ENCODE peak calls at places on chromosome 16, in nine cellular contexts. One of them, this sample, is unnamed. For H3K36me3 and H3K9me3, the result is how much of the 10 kb centered on the place peaks cover.

GRCh38 chr16:86575754-86576557 is 2.4 kb upstream of the FOXL1 start:
- DNase-seq in HAP-1: peak
- DNase-seq in endodermal cell: peak
- DNase-seq in upper lobe of right lung: no peak
- DNase-seq in mucosa of descending colon: peak
- DNase-seq in aorta: peak
- DNase-seq in lower lobe of right lung: no peak
- DNase-seq in vagina: no peak
- DNase-seq in cardiac muscle cell: peak
- DNase-seq in this sample: no peak

GRCh38 chr16:64092284-64092683 is 1029.6 kb downstream of the CDH11 start:
- DNase-seq in lower lobe of right lung: no peak
- DNase-seq in HAP-1: no peak
- DNase-seq in mucosa of descending colon: no peak
- DNase-seq in aorta: no peak
- DNase-seq in upper lobe of right lung: no peak
- DNase-seq in vagina: no peak
- DNase-seq in cardiac muscle cell: no peak
- DNase-seq in endodermal cell: no peak
- DNase-seq in this sample: no peak

GRCh38 chr16:89194340-89195311 is 5.7 kb downstream of the SLC22A31 start:
- DNase-seq in HAP-1: no peak
- DNase-seq in upper lobe of right lung: peak
- DNase-seq in vagina: no peak
- DNase-seq in aorta: peak
- DNase-seq in mucosa of descending colon: no peak
- DNase-seq in endodermal cell: peak
- DNase-seq in lower lobe of right lung: peak
- DNase-seq in cardiac muscle cell: no peak
- DNase-seq in this sample: no peak

GRCh38 chr16:23952128-23953041 is 116.6 kb downstream of the PRKCB start:
- DNase-seq in vagina: no peak
- DNase-seq in aorta: peak
- DNase-seq in mucosa of descending colon: peak
- DNase-seq in HAP-1: no peak
- DNase-seq in upper lobe of right lung: no peak
- DNase-seq in lower lobe of right lung: no peak
- DNase-seq in endodermal cell: peak
- DNase-seq in cardiac muscle cell: peak
- DNase-seq in this sample: peak

GRCh38 chr16:3065742-3066439 is 451 bp downstream of the IL32 start:
- DNase-seq in mucosa of descending colon: peak
- DNase-seq in lower lobe of right lung: no peak
- DNase-seq in endodermal cell: no peak
- DNase-seq in upper lobe of right lung: no peak
- DNase-seq in cardiac muscle cell: no peak
- DNase-seq in vagina: no peak
- DNase-seq in HAP-1: no peak
- DNase-seq in aorta: no peak
- DNase-seq in this sample: peak

GRCh38 chr16:397736-398332 is 835 bp downstream of the NME4 start:
- DNase-seq in mucosa of descending colon: peak
- DNase-seq in endodermal cell: peak
- DNase-seq in lower lobe of right lung: peak
- DNase-seq in cardiac muscle cell: peak
- DNase-seq in upper lobe of right lung: peak
- DNase-seq in aorta: peak
- DNase-seq in vagina: peak
- DNase-seq in HAP-1: peak
- DNase-seq in this sample: peak

GRCh38 chr16:78523212-78523995 is 423.9 kb downstream of the WWOX start:
- DNase-seq in cardiac muscle cell: no peak
- DNase-seq in lower lobe of right lung: no peak
- DNase-seq in HAP-1: no peak
- DNase-seq in aorta: no peak
- DNase-seq in endodermal cell: no peak
- DNase-seq in mucosa of descending colon: no peak
- DNase-seq in upper lobe of right lung: no peak
- DNase-seq in vagina: no peak
- DNase-seq in this sample: no peak

GRCh38 chr16:3646348-3646920 is 8.1 kb upstream of the DNASE1 start:
- DNase-seq in HAP-1: no peak
- DNase-seq in cardiac muscle cell: no peak
- DNase-seq in lower lobe of right lung: peak
- DNase-seq in mucosa of descending colon: peak
- DNase-seq in endodermal cell: peak
- DNase-seq in aorta: no peak
- DNase-seq in upper lobe of right lung: peak
- DNase-seq in vagina: no peak
- DNase-seq in this sample: no peak

GRCh38 chr16:67504190-67505021 is 21.1 kb upstream of the AGRP start:
- DNase-seq in endodermal cell: no peak
- DNase-seq in upper lobe of right lung: peak
- DNase-seq in cardiac muscle cell: no peak
- DNase-seq in aorta: peak
- DNase-seq in lower lobe of right lung: peak
- DNase-seq in mucosa of descending colon: peak
- DNase-seq in HAP-1: no peak
- DNase-seq in vagina: no peak
- DNase-seq in this sample: peak

GRCh38 chr16:28082624-28083023 is 19.1 kb upstream of the GSG1L start:
- DNase-seq in vagina: no peak
- DNase-seq in cardiac muscle cell: no peak
- DNase-seq in HAP-1: no peak
- DNase-seq in upper lobe of right lung: no peak
- DNase-seq in aorta: no peak
- DNase-seq in endodermal cell: no peak
- DNase-seq in lower lobe of right lung: no peak
- DNase-seq in mucosa of descending colon: peak
- DNase-seq in this sample: no peak

GRCh38 chr16:9042943-9043680 is 48.3 kb upstream of the HAPSTR1 start:
- DNase-seq in endodermal cell: no peak
- DNase-seq in cardiac muscle cell: no peak
- DNase-seq in HAP-1: no peak
- DNase-seq in vagina: no peak
- DNase-seq in upper lobe of right lung: no peak
- DNase-seq in lower lobe of right lung: no peak
- DNase-seq in mucosa of descending colon: no peak
- DNase-seq in aorta: no peak
- DNase-seq in this sample: no peak

GRCh38 chr16:27405546-27406451 is 3.8 kb downstream of the IL21R start:
- DNase-seq in endodermal cell: peak
- DNase-seq in HAP-1: no peak
- DNase-seq in upper lobe of right lung: no peak
- DNase-seq in mucosa of descending colon: no peak
- DNase-seq in cardiac muscle cell: no peak
- DNase-seq in aorta: no peak
- DNase-seq in lower lobe of right lung: no peak
- DNase-seq in vagina: peak
- DNase-seq in this sample: no peak

GRCh38 chr16:7597677-7598076 is 265.0 kb downstream of the RBFOX1 start:
- DNase-seq in HAP-1: no peak
- DNase-seq in aorta: no peak
- DNase-seq in mucosa of descending colon: no peak
- DNase-seq in cardiac muscle cell: no peak
- DNase-seq in lower lobe of right lung: no peak
- DNase-seq in endodermal cell: no peak
- DNase-seq in upper lobe of right lung: no peak
- DNase-seq in vagina: no peak
- DNase-seq in this sample: no peak

GRCh38 chr16:73057369-73058210 is 9.7 kb upstream of the ZFHX3 start:
- DNase-seq in endodermal cell: peak
- DNase-seq in mucosa of descending colon: peak
- DNase-seq in lower lobe of right lung: peak
- DNase-seq in aorta: peak
- DNase-seq in HAP-1: no peak
- DNase-seq in vagina: no peak
- DNase-seq in upper lobe of right lung: peak
- DNase-seq in cardiac muscle cell: peak
- DNase-seq in this sample: peak

GRCh38 chr16:17245727-17246576 is 224.8 kb downstream of the XYLT1 start:
- DNase-seq in endodermal cell: peak
- DNase-seq in HAP-1: no peak
- DNase-seq in aorta: no peak
- DNase-seq in mucosa of descending colon: no peak
- DNase-seq in cardiac muscle cell: no peak
- DNase-seq in upper lobe of right lung: no peak
- DNase-seq in vagina: no peak
- DNase-seq in lower lobe of right lung: no peak
- DNase-seq in this sample: no peak

GRCh38 chr16:2468725-2469398 is 2.2 kb upstream of the NTN3 start:
- DNase-seq in HAP-1: peak
- DNase-seq in cardiac muscle cell: no peak
- DNase-seq in mucosa of descending colon: no peak
- DNase-seq in upper lobe of right lung: no peak
- DNase-seq in aorta: no peak
- DNase-seq in lower lobe of right lung: no peak
- DNase-seq in vagina: no peak
- DNase-seq in endodermal cell: peak
- DNase-seq in this sample: no peak

DNA sequence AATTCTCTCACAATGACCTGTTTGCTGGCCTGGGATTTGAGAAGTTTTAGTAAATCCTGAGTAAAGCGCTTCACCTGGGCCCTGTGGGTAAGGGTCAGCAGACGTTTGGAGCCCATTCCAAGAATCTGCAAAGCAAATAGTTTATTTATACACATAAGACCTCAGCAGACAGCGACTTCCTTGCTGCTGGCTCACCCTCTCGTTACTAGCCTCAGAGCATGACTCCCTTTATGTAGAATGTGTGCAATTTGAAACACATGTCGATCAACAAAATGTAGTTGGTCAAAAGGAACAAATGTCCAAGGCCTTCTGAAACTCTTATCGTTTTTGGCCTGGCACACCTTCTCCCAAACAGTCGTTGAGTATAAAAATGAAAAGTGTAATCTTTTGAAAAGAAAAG is 31.3 kb downstream of the MARF1 start:
- DNase-seq in mucosa of descending colon: no peak
- DNase-seq in endodermal cell: no peak
- DNase-seq in upper lobe of right lung: no peak
- DNase-seq in aorta: no peak
- DNase-seq in HAP-1: no peak
- DNase-seq in vagina: no peak
- DNase-seq in cardiac muscle cell: no peak
- DNase-seq in lower lobe of right lung: no peak
- DNase-seq in this sample: no peak
- H3K36me3 ChIP-seq in mucosa of descending colon: under half
- H3K36me3 ChIP-seq in endodermal cell: half or more
- H3K36me3 ChIP-seq in upper lobe of right lung: half or more
- H3K36me3 ChIP-seq in aorta: under half
- H3K36me3 ChIP-seq in HAP-1: under half
- H3K36me3 ChIP-seq in vagina: under half
- H3K36me3 ChIP-seq in cardiac muscle cell: under half
- H3K36me3 ChIP-seq in lower lobe of right lung: half or more
- H3K36me3 ChIP-seq in this sample: half or more

DNA sequence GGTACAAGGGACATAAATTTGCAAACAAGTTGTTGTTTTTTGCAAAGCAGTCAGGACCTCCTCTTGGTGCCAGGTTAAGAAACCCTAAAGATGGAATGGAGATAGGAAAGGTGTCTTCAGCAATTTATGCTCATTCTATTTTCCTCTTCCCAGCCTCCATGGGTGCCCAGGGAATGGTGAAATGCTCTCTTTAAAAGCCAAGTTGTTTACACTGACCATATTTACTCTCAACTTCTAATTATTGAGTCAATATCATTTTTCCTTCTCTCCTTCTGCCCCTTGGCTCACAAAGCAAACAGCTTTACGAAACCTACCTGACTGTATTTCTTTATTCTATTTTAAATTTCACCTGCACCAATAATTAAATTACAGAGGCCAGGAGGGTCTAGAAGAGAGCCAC is 138.5 kb upstream of the IRX3 start:
- DNase-seq in vagina: no peak
- DNase-seq in mucosa of descending colon: no peak
- DNase-seq in lower lobe of right lung: no peak
- DNase-seq in HAP-1: no peak
- DNase-seq in aorta: no peak
- DNase-seq in upper lobe of right lung: no peak
- DNase-seq in cardiac muscle cell: no peak
- DNase-seq in endodermal cell: no peak
- DNase-seq in this sample: no peak
- H3K9me3 ChIP-seq in vagina: under half
- H3K9me3 ChIP-seq in mucosa of descending colon: under half
- H3K9me3 ChIP-seq in lower lobe of right lung: under half
- H3K9me3 ChIP-seq in HAP-1: under half
- H3K9me3 ChIP-seq in aorta: under half
- H3K9me3 ChIP-seq in upper lobe of right lung: under half
- H3K9me3 ChIP-seq in cardiac muscle cell: under half
- H3K9me3 ChIP-seq in endodermal cell: under half
- H3K9me3 ChIP-seq in this sample: under half

DNA sequence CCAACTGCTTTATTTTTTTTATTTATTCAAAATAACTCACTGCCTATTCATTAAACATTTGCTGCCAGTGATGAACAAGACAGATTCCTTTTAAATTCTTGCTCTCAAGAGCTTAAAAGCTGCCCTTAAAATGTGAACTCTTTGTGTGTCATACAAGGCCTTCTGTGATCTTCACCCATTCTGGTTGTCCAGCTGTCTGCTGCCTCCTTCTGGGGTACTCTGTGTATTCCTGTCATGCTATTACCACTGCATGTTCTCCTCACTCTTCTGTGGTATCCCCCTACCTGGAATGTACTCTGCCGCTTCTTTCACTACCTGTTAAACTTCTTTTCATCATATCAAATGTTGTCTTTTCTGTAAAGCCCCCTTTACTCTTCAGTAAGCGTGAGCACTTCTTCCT is 165.8 kb downstream of the CHD9 start:
- DNase-seq in cardiac muscle cell: peak
- DNase-seq in endodermal cell: peak
- DNase-seq in lower lobe of right lung: no peak
- DNase-seq in mucosa of descending colon: peak
- DNase-seq in aorta: no peak
- DNase-seq in vagina: no peak
- DNase-seq in upper lobe of right lung: no peak
- DNase-seq in HAP-1: no peak
- DNase-seq in this sample: no peak
- H3K4me3 ChIP-seq in cardiac muscle cell: no peak
- H3K4me3 ChIP-seq in endodermal cell: no peak
- H3K4me3 ChIP-seq in lower lobe of right lung: no peak
- H3K4me3 ChIP-seq in mucosa of descending colon: no peak
- H3K4me3 ChIP-seq in aorta: no peak
- H3K4me3 ChIP-seq in vagina: no peak
- H3K4me3 ChIP-seq in upper lobe of right lung: no peak
- H3K4me3 ChIP-seq in HAP-1: no peak
- H3K4me3 ChIP-seq in this sample: no peak

DNA sequence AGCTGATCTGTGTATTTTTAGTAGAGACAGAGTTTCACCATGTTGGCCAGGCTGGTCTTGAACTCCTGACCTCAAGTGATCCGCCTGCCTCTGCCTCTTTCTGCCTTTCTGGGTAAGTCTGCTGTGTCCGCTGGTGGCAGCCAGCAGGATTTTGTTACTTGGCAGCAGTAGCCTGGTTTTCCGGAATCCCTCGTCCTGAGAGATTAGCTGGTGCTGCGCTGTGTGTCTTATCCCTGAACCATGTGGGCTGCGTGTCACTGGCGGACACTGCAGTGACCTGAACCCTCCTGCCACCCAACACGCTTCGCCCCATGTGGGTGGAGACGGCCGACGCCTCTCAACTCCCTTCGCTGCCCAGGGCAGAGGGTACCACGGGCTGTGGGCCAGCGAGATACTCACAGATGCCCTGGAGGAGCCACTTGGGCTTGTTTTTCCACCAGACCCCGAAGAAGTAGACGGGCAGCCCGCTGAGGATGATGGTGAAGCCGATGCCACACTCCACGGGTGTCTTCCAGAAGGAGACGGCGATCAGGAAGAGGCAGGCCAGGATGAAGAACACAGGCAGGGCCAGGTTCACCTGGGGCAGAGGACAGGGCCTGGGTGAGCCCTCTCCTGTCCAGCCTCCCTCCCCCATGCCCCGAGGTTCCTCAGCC is 35.2 kb downstream of the SLC7A5 start:
- DNase-seq in cardiac muscle cell: no peak
- DNase-seq in vagina: no peak
- DNase-seq in HAP-1: no peak
- DNase-seq in lower lobe of right lung: no peak
- DNase-seq in aorta: no peak
- DNase-seq in mucosa of descending colon: no peak
- DNase-seq in upper lobe of right lung: no peak
- DNase-seq in endodermal cell: no peak
- DNase-seq in this sample: no peak
- H3K36me3 ChIP-seq in cardiac muscle cell: under half
- H3K36me3 ChIP-seq in vagina: under half
- H3K36me3 ChIP-seq in HAP-1: half or more
- H3K36me3 ChIP-seq in lower lobe of right lung: under half
- H3K36me3 ChIP-seq in aorta: under half
- H3K36me3 ChIP-seq in mucosa of descending colon: under half
- H3K36me3 ChIP-seq in upper lobe of right lung: under half
- H3K36me3 ChIP-seq in endodermal cell: half or more
- H3K36me3 ChIP-seq in this sample: half or more

This sample was measured in left lung.